ENCODE peak calls at places on chromosomes 2 and 18, in four cellular contexts. L, U, V and X are unnamed samples.
A peak's percentile ranks its signal among the peaks of the same experiment; 100 is the strongest.

GRCh38 chr2:213015387-213016165 is 135.8 kb downstream of the IKZF2 start:
- DNase-seq in L (no peak), U (no peak), V (no peak), X (no peak)

GRCh38 chr18:36325846-36326245 is 28.3 kb downstream of the FHOD3 start:
- DNase-seq in U (no peak), V (no peak), L (no peak), X (no peak)

GRCh38 chr2:33134086-33134763 is 187.5 kb downstream of the LTBP1 start:
- DNase-seq in U (no peak), V (peak; percentile 59), L (no peak), X (peak; percentile 41)

GRCh38 chr18:6627621-6628020 is 101.9 kb upstream of the ARHGAP28 start:
- DNase-seq in V (no peak), L (no peak), U (no peak), X (no peak)

GRCh38 chr2:4673025-4673489 is 969.7 kb downstream of the DCDC2C start:
- DNase-seq in L (no peak), U (no peak), V (no peak), X (no peak)

GRCh38 chr2:44931177-44931795 is 10.2 kb upstream of the SIX3 start:
- DNase-seq in L (no peak), U (no peak), V (no peak), X (peak; percentile 43)

GRCh38 chr2:216216951-216217903 is 108.1 kb downstream of the XRCC5 start:
- DNase-seq in U (peak; percentile 58), L (peak; percentile 23), V (no peak), X (no peak)

GRCh38 chr2:3433339-3433699 is 53.8 kb downstream of the TRAPPC12 start:
- DNase-seq in U (no peak), L (no peak), V (no peak), X (no peak)

GRCh38 chr18:79738565-79739439 is 58.9 kb upstream of the KCNG2 start:
- DNase-seq in L (no peak), U (no peak), V (no peak), X (no peak)

GRCh38 chr2:197453914-197454398 is 604 bp downstream of the COQ10B start:
- DNase-seq in L (no peak), U (no peak), V (peak; percentile 80), X (no peak)

GRCh38 chr2:226742346-226742745 is 57.3 kb downstream of the IRS1 start:
- DNase-seq in U (no peak), V (no peak), L (no peak), X (peak; percentile 28)

DNA sequence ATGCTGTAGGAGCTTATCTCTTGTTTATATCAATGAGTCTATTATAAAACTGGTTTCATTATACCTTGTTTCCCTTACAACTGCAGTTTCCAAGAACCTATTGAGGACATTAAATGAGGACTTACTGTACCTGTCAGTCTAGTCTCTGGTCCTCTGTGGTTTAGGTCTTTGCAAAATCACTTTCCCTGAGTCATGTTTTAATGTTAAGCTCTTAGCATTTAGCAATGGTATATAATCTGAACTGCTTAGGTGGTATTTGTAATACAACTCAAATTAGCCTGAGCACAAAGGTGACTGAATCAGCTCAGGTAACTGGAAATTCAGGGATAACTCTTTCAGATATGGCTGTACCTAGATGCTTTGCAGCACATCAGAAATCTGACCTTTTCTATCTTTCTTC is 418.3 kb upstream of the SPRED2 start:
- DNase-seq in U (no peak), L (no peak), V (no peak), X (no peak)
- TF ChIP-seq EZH2phosphoT487 in U (no peak), L (no peak), V (no peak), X (no peak)

GRCh38 chr2:68880213-68880612 is 9.0 kb upstream of the BMP10 start:
- DNase-seq in V (no peak), L (no peak), U (no peak), X (no peak)

GRCh38 chr2:68878753-68879152 is 7.6 kb upstream of the BMP10 start:
- DNase-seq in U (no peak), L (no peak), V (no peak), X (no peak)

GRCh38 chr2:68879296-68879695 is 8.1 kb upstream of the BMP10 start:
- DNase-seq in U (no peak), V (no peak), L (no peak), X (no peak)

GRCh38 chr2:68877079-68877772 is 6.0 kb upstream of the BMP10 start:
- DNase-seq in V (no peak), L (no peak), U (no peak), X (no peak)

GRCh38 chr2:68878071-68878711 is 7.0 kb upstream of the BMP10 start:
- DNase-seq in U (no peak), L (no peak), V (no peak), X (no peak)
- TF ChIP-seq EZH2phosphoT487 in U (no peak), L (no peak), V (no peak), X (no peak)

DNA sequence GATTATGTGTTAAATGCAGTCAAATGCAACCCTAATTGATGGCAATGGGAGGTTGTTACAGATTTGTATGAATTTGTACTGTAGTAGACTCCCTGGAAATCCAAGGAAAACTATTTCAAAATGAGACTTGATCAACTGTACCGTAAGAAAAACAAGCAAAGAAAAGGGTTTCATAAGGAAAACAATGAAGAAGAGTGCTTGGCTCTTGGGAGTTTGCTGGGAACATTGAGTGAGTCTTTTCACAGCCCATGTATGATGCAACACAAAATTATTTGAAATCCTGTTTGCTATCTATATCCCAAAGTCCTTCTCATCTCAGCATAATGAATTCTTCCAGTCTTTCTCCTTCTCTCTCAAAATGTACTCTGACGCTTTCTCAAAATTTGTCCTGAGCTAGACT is 67.0 kb upstream of the OSR1 start:
- DNase-seq in U (no peak), L (no peak), V (no peak), X (no peak)
- TF ChIP-seq EZH2phosphoT487 in U (no peak), L (no peak), V (no peak), X (no peak)

GRCh38 chr18:3875376-3875775 is 425.4 kb downstream of the TGIF1 start:
- DNase-seq in U (no peak), L (no peak), V (no peak), X (no peak)
- TF ChIP-seq EZH2phosphoT487 in U (no peak), L (no peak), V (no peak), X (no peak)